ENCODE peak calls at places on chromosome 2, in eight cellular contexts. V, U, B, L, H, W, I and M are unnamed samples. For H3K4me1, the result is how much of the 10 kb centered on the place peaks cover.

GRCh38 chr2:241566468-241566867 is 7.9 kb downstream of the BOK start:
- DNase-seq in U (peak), W (no peak), B (no peak), H (no peak), I (no peak), L (no peak), V (no peak), M (no peak)

GRCh38 chr2:72998234-72998651 is 73.3 kb downstream of the SFXN5 start:
- DNase-seq in L (no peak), W (no peak), V (no peak), H (no peak), I (no peak), B (peak), U (no peak), M (no peak)

GRCh38 chr2:192267484-192267883 is 72.8 kb upstream of the TMEFF2 start:
- DNase-seq in W (no peak), H (peak), L (peak), B (no peak), I (no peak), V (no peak), U (no peak), M (peak)

GRCh38 chr2:197498937-197499593 is 575 bp downstream of the HSPD1 start:
- DNase-seq in I (peak), U (peak), L (peak), V (peak), B (peak), W (peak), H (peak), M (peak)

GRCh38 chr2:158651358-158652057 is 143.6 kb upstream of the DAPL1 start:
- DNase-seq in W (no peak), H (no peak), V (no peak), U (no peak), L (no peak), I (no peak), B (no peak), M (no peak)

GRCh38 chr2:150023663-150024062 is 436.1 kb upstream of the MMADHC start:
- DNase-seq in B (no peak), U (no peak), L (no peak), H (no peak), I (no peak), W (no peak), V (no peak), M (no peak)

GRCh38 chr2:27720004-27720551 is 51.4 kb upstream of the MRPL33 start:
- DNase-seq in H (peak), U (no peak), V (no peak), L (peak), W (no peak), I (no peak), B (no peak), M (peak)

GRCh38 chr2:64140665-64141064 is 3.6 kb downstream of the PELI1 start:
- DNase-seq in B (no peak), W (no peak), I (no peak), H (no peak), V (no peak), L (no peak), U (no peak), M (no peak)

GRCh38 chr2:190698895-190699294 is 50.0 kb downstream of the NAB1 start:
- DNase-seq in H (peak), B (no peak), U (no peak), I (no peak), L (peak), W (no peak), V (no peak), M (no peak)

GRCh38 chr2:171919453-171919852 is 2.8 kb upstream of the HAT1 start:
- DNase-seq in I (no peak), H (no peak), V (no peak), L (no peak), W (no peak), B (no peak), U (no peak), M (no peak)

GRCh38 chr2:49753344-49753930 is 599.1 kb upstream of the FSHR start:
- DNase-seq in I (no peak), W (no peak), B (no peak), L (no peak), H (no peak), V (no peak), U (no peak), M (no peak)

GRCh38 chr2:201450910-201451329 is 338 bp downstream of the TRAK2 start:
- DNase-seq in W (peak), V (no peak), I (no peak), L (no peak), U (no peak), H (peak), B (no peak), M (peak)

GRCh38 chr2:39377226-39377939 is 59.7 kb downstream of the MAP4K3 start:
- DNase-seq in I (peak), H (no peak), L (no peak), V (peak), W (no peak), B (no peak), U (no peak), M (no peak)
- H3K4me1 ChIP-seq in I (under half), H (under half), L (under half), V (under half), W (under half), B (under half), U (under half), M (under half)

GRCh38 chr2:110877031-110877827 is 144.9 kb downstream of the ACOXL start:
- DNase-seq in W (no peak), U (no peak), B (no peak), I (no peak), H (no peak), V (no peak), L (no peak), M (no peak)
- H3K4me1 ChIP-seq in W (under half), U (under half), B (under half), I (under half), H (under half), V (under half), L (under half), M (under half)

GRCh38 chr2:113197347-113198047 is 23.7 kb downstream of the PSD4 start:
- DNase-seq in I (no peak), W (no peak), U (peak), H (no peak), L (no peak), B (no peak), V (no peak), M (no peak)

GRCh38 chr2:113198790-113199612 is 25.2 kb downstream of the PSD4 start:
- DNase-seq in B (peak), H (peak), I (peak), U (peak), W (peak), L (peak), V (peak), M (peak)

GRCh38 chr2:113196839-113197238 is 23.1 kb downstream of the PSD4 start:
- DNase-seq in W (no peak), U (peak), B (no peak), H (no peak), L (no peak), V (no peak), I (no peak), M (no peak)

GRCh38 chr2:113200236-113200635 is 26.5 kb downstream of the PSD4 start:
- DNase-seq in V (no peak), I (no peak), L (peak), H (no peak), W (no peak), U (peak), B (no peak), M (peak)

DNA sequence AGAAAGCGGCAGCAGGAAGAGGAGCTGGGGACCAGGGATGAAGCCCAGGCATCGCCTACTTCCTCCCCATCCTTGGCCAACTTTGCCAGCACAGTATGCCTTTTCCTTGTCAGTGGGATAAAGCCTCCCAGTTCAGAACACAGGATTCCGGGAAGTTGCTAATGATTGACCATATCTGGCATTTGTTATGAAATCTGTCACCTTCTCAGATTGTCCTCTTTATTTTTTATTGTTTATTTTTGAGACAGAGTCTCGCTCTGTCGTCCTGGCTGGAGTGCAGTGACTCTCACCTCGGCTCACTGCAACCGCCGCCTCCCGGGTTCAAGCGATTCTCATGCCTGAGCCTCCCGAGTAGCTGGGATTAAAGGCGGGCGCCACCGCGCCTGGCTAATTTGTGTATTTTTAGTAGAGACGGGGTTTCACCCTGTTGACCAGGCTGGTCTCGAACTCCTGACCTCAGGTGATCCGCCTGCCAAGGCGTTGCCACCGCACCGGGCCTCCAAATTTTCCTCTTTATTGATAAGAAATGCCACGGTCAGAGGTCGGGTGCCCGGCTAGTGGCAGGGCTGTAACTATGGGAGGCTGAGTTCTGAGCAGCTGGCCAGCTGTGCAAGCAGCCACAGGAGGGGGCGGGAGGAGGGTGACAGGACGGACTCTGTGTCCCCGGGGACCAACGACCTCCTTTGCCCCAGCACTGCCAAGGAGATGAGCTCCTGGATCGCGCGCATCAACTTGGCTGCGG is 24.4 kb downstream of the PSD4 start:
- DNase-seq in V (no peak), H (no peak), I (no peak), L (no peak), B (no peak), U (no peak), W (no peak), M (no peak)
- H3K4me1 ChIP-seq in V (under half), H (under half), I (under half), L (under half), B (under half), U (under half), W (under half), M (under half)

DNA sequence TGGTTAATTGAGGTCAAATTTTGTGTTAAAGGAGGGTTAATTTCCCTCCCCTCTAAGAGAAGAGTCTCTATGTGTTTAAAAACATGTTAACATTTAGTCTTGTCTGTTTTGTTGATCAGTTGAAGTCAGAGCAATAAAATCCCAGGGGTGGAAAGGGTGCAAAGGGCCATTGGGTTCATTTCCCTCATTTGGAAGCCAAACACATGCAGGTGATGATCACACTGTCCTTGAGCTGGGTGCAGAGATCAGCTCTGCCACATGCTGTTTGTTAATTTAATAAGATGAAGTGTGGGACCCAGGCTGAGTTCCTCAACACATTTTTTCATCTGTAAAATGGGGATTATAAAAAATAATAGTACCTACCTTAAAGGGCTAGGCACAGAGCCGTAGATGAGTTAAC is 260.9 kb downstream of the LPIN1 start:
- DNase-seq in B (no peak), H (no peak), I (no peak), W (no peak), V (no peak), L (no peak), U (peak), M (no peak)
- H3K4me1 ChIP-seq in B (under half), H (under half), I (under half), W (under half), V (under half), L (under half), U (under half), M (under half)

GRCh38 chr2:38598991-38599295 is 3.8 kb downstream of the HNRNPLL start:
- DNase-seq in I (no peak), H (peak), W (no peak), B (no peak), V (no peak), L (no peak), U (no peak), M (peak)

GRCh38 chr2:38598200-38598990 is 4.3 kb downstream of the HNRNPLL start:
- DNase-seq in U (no peak), W (no peak), B (no peak), V (no peak), H (peak), L (no peak), I (no peak), M (no peak)

GRCh38 chr2:38599706-38600105 is 3.0 kb downstream of the HNRNPLL start:
- DNase-seq in B (no peak), V (no peak), W (no peak), U (no peak), L (no peak), H (peak), I (no peak), M (peak)

GRCh38 chr2:38596229-38596628 is 6.5 kb downstream of the HNRNPLL start:
- DNase-seq in H (no peak), W (no peak), I (no peak), U (no peak), L (no peak), B (no peak), V (no peak), M (no peak)

DNA sequence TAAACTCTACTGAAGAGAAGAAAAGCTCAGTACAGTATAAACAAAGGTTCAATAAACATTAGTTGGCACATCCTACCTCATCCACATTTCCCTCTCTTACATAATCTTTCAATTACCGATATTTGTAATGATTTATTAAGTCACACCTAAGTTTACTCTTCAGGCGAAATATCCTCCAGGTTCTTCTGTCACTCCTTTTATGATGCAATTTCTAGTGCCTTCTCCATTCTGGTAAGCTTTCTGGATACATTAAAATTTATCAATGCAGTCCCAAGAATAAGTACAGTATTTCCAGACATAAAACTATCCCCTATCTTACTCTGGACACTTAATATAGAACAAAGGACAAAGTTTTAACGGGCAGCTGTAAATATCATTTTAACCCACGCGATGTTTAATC is 5.6 kb downstream of the HNRNPLL start:
- DNase-seq in L (no peak), U (no peak), I (no peak), V (no peak), B (no peak), H (no peak), W (no peak), M (no peak)
- H3K4me1 ChIP-seq in L (half or more), U (under half), I (under half), V (half or more), B (half or more), H (under half), W (half or more), M (under half)

DNA sequence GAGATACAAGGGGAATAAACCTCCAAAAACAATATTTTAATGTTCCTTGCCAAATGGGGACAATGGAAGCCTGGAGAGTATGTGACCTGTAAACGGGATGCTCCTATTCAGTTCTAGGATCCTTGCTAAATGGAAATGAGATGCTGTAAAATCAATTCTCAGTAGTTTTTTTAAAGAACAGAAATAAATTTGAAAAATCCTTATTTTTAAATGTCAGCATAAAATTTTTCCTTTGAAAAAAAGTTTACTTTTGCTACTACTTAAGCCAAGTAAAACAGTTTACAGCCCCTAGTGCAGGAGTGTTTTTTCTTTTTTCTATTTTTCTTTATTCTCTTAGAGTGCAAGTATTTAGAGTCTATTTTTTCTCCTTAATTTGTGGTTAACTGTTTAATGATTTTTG is 158.8 kb downstream of the MBD5 start:
- DNase-seq in W (no peak), H (no peak), B (no peak), V (no peak), L (no peak), I (no peak), U (no peak), M (no peak)
- H3K4me1 ChIP-seq in W (under half), H (under half), B (under half), V (under half), L (under half), I (under half), U (under half), M (under half)

GRCh38 chr2:111910609-111911277 is 12.3 kb downstream of the MERTK start:
- DNase-seq in V (peak), H (no peak), L (no peak), U (no peak), B (peak), W (no peak), I (no peak), M (no peak)

GRCh38 chr2:111905990-111906735 is 7.8 kb downstream of the MERTK start:
- DNase-seq in L (no peak), V (peak), B (no peak), H (no peak), U (no peak), I (peak), W (no peak), M (no peak)

GRCh38 chr2:111912547-111912946 is 14.1 kb downstream of the MERTK start:
- DNase-seq in H (no peak), I (no peak), B (no peak), L (no peak), U (peak), W (no peak), V (no peak), M (no peak)

GRCh38 chr2:111908578-111908977 is 10.2 kb downstream of the MERTK start:
- DNase-seq in H (no peak), W (no peak), B (no peak), V (no peak), L (no peak), U (no peak), I (no peak), M (no peak)

GRCh38 chr2:111909079-111909478 is 10.7 kb downstream of the MERTK start:
- DNase-seq in B (no peak), W (no peak), V (no peak), I (no peak), H (no peak), U (no peak), L (no peak), M (no peak)
- H3K4me1 ChIP-seq in B (half or more), W (under half), V (under half), I (under half), H (under half), U (half or more), L (under half), M (under half)